ENCODE peak calls at places on chromosomes 7 and 10, in eight cellular contexts. Z is left ventricle myocardium inferior; L is ELF-1; W is naive thymus-derived CD4-positive, alpha-beta T cell; F is left colon; U is small intestine; P is ovary; Y is RWPE1. H is an unnamed sample.

GRCh38 chr7:135510603-135511183 is 791 bp upstream of the CNOT4 start:
- DNase-seq in P (no peak), W (no peak), F (peak), Y (peak), Z (no peak), U (no peak), L (no peak), H (no peak)

GRCh38 chr7:114416089-114416990 is 1.7 kb downstream of the FOXP2 start:
- DNase-seq in Y (no peak), W (no peak), L (no peak), P (no peak), U (peak), Z (no peak), F (no peak), H (no peak)

GRCh38 chr7:73647725-73648592 is 19.7 kb upstream of the VPS37D start:
- DNase-seq in P (no peak), Z (no peak), Y (no peak), U (peak), W (peak), F (peak), L (no peak), H (peak)

GRCh38 chr10:100902622-100903021 is 10.1 kb upstream of the SLF2 start:
- DNase-seq in W (no peak), L (no peak), Y (no peak), F (no peak), P (no peak), Z (no peak), U (no peak), H (no peak)

GRCh38 chr10:3786295-3786981 is 1.4 kb upstream of the KLF6 start:
- DNase-seq in Z (no peak), W (no peak), P (peak), F (no peak), U (peak), L (peak), Y (no peak), H (peak)

GRCh38 chr7:31776616-31777015 is 89.6 kb downstream of the PPP1R17 start:
- DNase-seq in W (no peak), U (no peak), P (no peak), L (no peak), Y (peak), F (no peak), Z (no peak), H (no peak)

GRCh38 chr7:133635541-133635940 is 382.7 kb downstream of the EXOC4 start:
- DNase-seq in L (no peak), U (no peak), Y (no peak), W (no peak), F (no peak), Z (no peak), P (no peak), H (no peak)

GRCh38 chr7:55272328-55272727 is 92.8 kb upstream of the LANCL2 start:
- DNase-seq in Y (no peak), W (no peak), Z (no peak), L (no peak), F (no peak), U (no peak), P (no peak), H (no peak)

GRCh38 chr7:133770863-133771492 is 356.2 kb upstream of the LRGUK start:
- DNase-seq in Z (no peak), F (no peak), P (no peak), Y (no peak), L (no peak), W (no peak), U (no peak), H (no peak)

GRCh38 chr10:839550-840205 is 91.8 kb downstream of the LARP4B start:
- DNase-seq in P (no peak), F (no peak), W (no peak), U (no peak), Z (no peak), Y (no peak), L (no peak), H (no peak)

GRCh38 chr10:94623572-94623971 is 60.0 kb upstream of the CYP2C18 start:
- DNase-seq in W (no peak), U (no peak), Y (no peak), F (no peak), L (peak), Z (no peak), P (no peak), H (no peak)

GRCh38 chr7:151313857-151314256 is 27.8 kb upstream of the NUB1 start:
- DNase-seq in Z (peak), Y (no peak), W (no peak), P (peak), L (no peak), F (no peak), U (no peak), H (peak)

GRCh38 chr10:8043569-8044306 is 10.8 kb upstream of the GATA3 start:
- DNase-seq in F (no peak), Y (no peak), W (peak), Z (no peak), P (no peak), L (peak), U (no peak), H (no peak)

GRCh38 chr7:151690597-151690996 is 170.9 kb upstream of the RHEB start:
- DNase-seq in P (no peak), U (no peak), Y (no peak), L (peak), Z (no peak), F (no peak), W (no peak), H (no peak)

GRCh38 chr10:74208081-74208480 is 57.1 kb downstream of the ADK start:
- DNase-seq in U (peak), F (peak), P (no peak), L (no peak), Z (no peak), Y (no peak), W (no peak), H (no peak)